ENCODE peak calls at places on chromosomes 7 and 10, in ten cellular contexts. Z is HCT116; G is GM06990; I is mammary epithelial cell; K is CD8-positive, alpha-beta T cell; Y is activated B cell treated with CpG ODN at 0.5 μM for 24 hours; O is kidney epithelial cell; B is fibroblast of pulmonary artery; L is Peyer's patch; T is lower lobe of right lung. F is an unnamed sample.

GRCh38 chr7:21617916-21618390 is 75.1 kb downstream of the DNAH11 start:
- DNase-seq in Z (no peak), G (no peak), I (peak), K (no peak), Y (no peak), O (no peak), B (peak), L (peak), T (peak), F (peak)

GRCh38 chr7:22116451-22117027 is 170.8 kb upstream of the CDCA7L start:
- DNase-seq in Z (no peak), G (no peak), I (no peak), K (no peak), Y (no peak), O (no peak), B (no peak), L (no peak), T (no peak), F (no peak)

GRCh38 chr10:2650328-2650727 is 417.0 kb upstream of the PFKP start:
- DNase-seq in Z (no peak), G (no peak), I (no peak), K (no peak), Y (no peak), O (no peak), B (no peak), L (no peak), T (no peak), F (no peak)

GRCh38 chr7:19016140-19016539 is 101.3 kb downstream of the TWIST1 start:
- DNase-seq in Z (no peak), G (no peak), I (peak), K (no peak), Y (no peak), O (no peak), B (peak), L (no peak), T (no peak), F (no peak)

GRCh38 chr10:125231116-125231812 is 70.9 kb upstream of the CTBP2 start:
- DNase-seq in Z (peak), G (no peak), I (peak), K (no peak), Y (no peak), O (peak), B (peak), L (no peak), T (no peak), F (peak)

GRCh38 chr10:132550366-132551092 is 12.9 kb downstream of the INPP5A start:
- DNase-seq in Z (no peak), G (no peak), I (no peak), K (no peak), Y (no peak), O (no peak), B (no peak), L (no peak), T (no peak), F (no peak)

GRCh38 chr10:119139464-119140067 is 25.9 kb downstream of the SFXN4 start:
- DNase-seq in Z (peak), G (no peak), I (peak), K (peak), Y (peak), O (no peak), B (peak), L (peak), T (peak), F (peak)

GRCh38 chr7:87416682-87417587 is 58.5 kb downstream of the ABCB4 start:
- DNase-seq in Z (peak), G (peak), I (peak), K (peak), Y (no peak), O (peak), B (peak), L (peak), T (no peak), F (peak)

GRCh38 chr7:97298561-97298960 is 181.1 kb downstream of the SDHAF3 start:
- DNase-seq in Z (no peak), G (no peak), I (no peak), K (no peak), Y (no peak), O (no peak), B (peak), L (no peak), T (no peak), F (no peak)

GRCh38 chr7:140209866-140210609 is 33.3 kb upstream of the KDM7A start:
- DNase-seq in Z (no peak), G (peak), I (no peak), K (peak), Y (peak), O (no peak), B (no peak), L (peak), T (peak), F (no peak)

GRCh38 chr7:3109516-3109915 is 65.8 kb upstream of the CARD11 start:
- DNase-seq in Z (no peak), G (no peak), I (no peak), K (no peak), Y (no peak), O (no peak), B (no peak), L (no peak), T (no peak), F (no peak)

GRCh38 chr10:31595992-31596391 is 277.0 kb downstream of the ZEB1 start:
- DNase-seq in Z (no peak), G (no peak), I (no peak), K (no peak), Y (no peak), O (no peak), B (no peak), L (no peak), T (no peak), F (no peak)

GRCh38 chr10:11827006-11827405 is 3.9 kb downstream of the PROSER2 start:
- DNase-seq in Z (no peak), G (no peak), I (no peak), K (no peak), Y (no peak), O (no peak), B (no peak), L (no peak), T (no peak), F (no peak)

GRCh38 chr10:11828682-11829284 is 5.6 kb downstream of the PROSER2 start:
- DNase-seq in Z (no peak), G (no peak), I (no peak), K (no peak), Y (no peak), O (no peak), B (no peak), L (no peak), T (no peak), F (no peak)

GRCh38 chr10:11824825-11825224 is 1.7 kb downstream of the PROSER2 start:
- DNase-seq in Z (no peak), G (no peak), I (no peak), K (no peak), Y (no peak), O (no peak), B (peak), L (peak), T (no peak), F (peak)

GRCh38 chr10:11825796-11826414 is 2.7 kb downstream of the PROSER2 start:
- DNase-seq in Z (no peak), G (no peak), I (no peak), K (no peak), Y (no peak), O (no peak), B (peak), L (no peak), T (no peak), F (peak)

GRCh38 chr10:11827414-11827813 is 4.3 kb downstream of the PROSER2 start:
- DNase-seq in Z (no peak), G (no peak), I (no peak), K (no peak), Y (no peak), O (no peak), B (no peak), L (peak), T (no peak), F (no peak)
- TF ChIP-seq CTCF in Z (no peak), G (no peak), I (no peak), K (no peak), Y (no peak), O (no peak), B (no peak), L (no peak), T (no peak), F (no peak)

GRCh38 chr10:85786401-85786899 is 580.1 kb downstream of the GRID1 start:
- DNase-seq in Z (peak), G (no peak), I (no peak), K (no peak), Y (no peak), O (no peak), B (no peak), L (no peak), T (no peak), F (no peak)
- TF ChIP-seq CTCF in Z (peak), G (peak), I (no peak), K (no peak), Y (no peak), O (peak), B (no peak), L (no peak), T (no peak), F (no peak)

GRCh38 chr7:46886669-46887374 is 695.1 kb downstream of the TNS3 start:
- DNase-seq in Z (no peak), G (no peak), I (no peak), K (no peak), Y (no peak), O (no peak), B (no peak), L (no peak), T (no peak), F (no peak)
- TF ChIP-seq CTCF in Z (no peak), G (no peak), I (no peak), K (no peak), Y (no peak), O (no peak), B (no peak), L (no peak), T (no peak), F (no peak)

GRCh38 chr7:136228185-136228584 is 251.0 kb upstream of the MTPN start:
- DNase-seq in Z (no peak), G (no peak), I (no peak), K (no peak), Y (no peak), O (no peak), B (no peak), L (no peak), T (no peak), F (no peak)
- TF ChIP-seq CTCF in Z (no peak), G (no peak), I (no peak), K (no peak), Y (no peak), O (no peak), B (no peak), L (no peak), T (no peak), F (no peak)

GRCh38 chr7:66083677-66084076 is 8.1 kb downstream of the ASL start:
- DNase-seq in Z (no peak), G (no peak), I (no peak), K (no peak), Y (no peak), O (no peak), B (no peak), L (no peak), T (no peak), F (no peak)
- TF ChIP-seq CTCF in Z (no peak), G (peak), I (no peak), K (no peak), Y (no peak), O (no peak), B (peak), L (no peak), T (no peak), F (no peak)

GRCh38 chr7:158590181-158590530 is 2.5 kb upstream of the PTPRN2 start:
- DNase-seq in Z (no peak), G (no peak), I (no peak), K (no peak), Y (no peak), O (no peak), B (no peak), L (no peak), T (no peak), F (no peak)

GRCh38 chr7:158589653-158590052 is 2.0 kb upstream of the PTPRN2 start:
- DNase-seq in Z (no peak), G (no peak), I (no peak), K (no peak), Y (no peak), O (no peak), B (no peak), L (no peak), T (no peak), F (no peak)

GRCh38 chr7:158595068-158595467 is 7.4 kb upstream of the PTPRN2 start:
- DNase-seq in Z (peak), G (peak), I (peak), K (no peak), Y (no peak), O (no peak), B (peak), L (no peak), T (no peak), F (no peak)

GRCh38 chr7:158591944-158592343 is 4.3 kb upstream of the PTPRN2 start:
- DNase-seq in Z (no peak), G (no peak), I (no peak), K (no peak), Y (no peak), O (no peak), B (no peak), L (no peak), T (no peak), F (no peak)

GRCh38 chr7:158592541-158592940 is 4.9 kb upstream of the PTPRN2 start:
- DNase-seq in Z (no peak), G (no peak), I (no peak), K (no peak), Y (no peak), O (no peak), B (no peak), L (no peak), T (no peak), F (no peak)
- TF ChIP-seq CTCF in Z (no peak), G (no peak), I (no peak), K (no peak), Y (no peak), O (no peak), B (no peak), L (no peak), T (no peak), F (no peak)

GRCh38 chr7:1842321-1843221 is 172.5 kb downstream of the ELFN1 start:
- DNase-seq in Z (no peak), G (peak), I (no peak), K (no peak), Y (no peak), O (no peak), B (no peak), L (peak), T (peak), F (no peak)
- TF ChIP-seq CTCF in Z (no peak), G (no peak), I (no peak), K (no peak), Y (no peak), O (no peak), B (no peak), L (no peak), T (no peak), F (no peak)

GRCh38 chr7:15885678-15886077 is 199.2 kb upstream of the MEOX2 start:
- DNase-seq in Z (no peak), G (no peak), I (no peak), K (no peak), Y (no peak), O (no peak), B (no peak), L (no peak), T (no peak), F (no peak)

GRCh38 chr7:15891151-15891842 is 204.8 kb upstream of the MEOX2 start:
- DNase-seq in Z (no peak), G (no peak), I (no peak), K (no peak), Y (no peak), O (peak), B (peak), L (no peak), T (no peak), F (peak)

GRCh38 chr7:15886626-15887025 is 200.1 kb upstream of the MEOX2 start:
- DNase-seq in Z (no peak), G (no peak), I (no peak), K (no peak), Y (no peak), O (no peak), B (no peak), L (no peak), T (no peak), F (no peak)

GRCh38 chr7:15888090-15888489 is 201.6 kb upstream of the MEOX2 start:
- DNase-seq in Z (no peak), G (no peak), I (no peak), K (no peak), Y (no peak), O (no peak), B (no peak), L (no peak), T (no peak), F (no peak)

GRCh38 chr7:15889501-15889900 is 203.0 kb upstream of the MEOX2 start:
- DNase-seq in Z (peak), G (no peak), I (no peak), K (no peak), Y (no peak), O (no peak), B (peak), L (peak), T (no peak), F (peak)
- TF ChIP-seq CTCF in Z (no peak), G (no peak), I (no peak), K (no peak), Y (no peak), O (no peak), B (peak), L (no peak), T (peak), F (peak)

GRCh38 chr10:78004215-78005026 is 24.9 kb downstream of the POLR3A start:
- DNase-seq in Z (no peak), G (no peak), I (no peak), K (no peak), Y (no peak), O (no peak), B (no peak), L (no peak), T (no peak), F (no peak)

GRCh38 chr10:78002541-78003284 is 26.6 kb downstream of the POLR3A start:
- DNase-seq in Z (no peak), G (no peak), I (no peak), K (no peak), Y (no peak), O (no peak), B (no peak), L (no peak), T (no peak), F (no peak)

GRCh38 chr10:78000956-78001472 is 28.3 kb downstream of the POLR3A start:
- DNase-seq in Z (no peak), G (no peak), I (no peak), K (no peak), Y (no peak), O (no peak), B (no peak), L (no peak), T (no peak), F (no peak)

DNA sequence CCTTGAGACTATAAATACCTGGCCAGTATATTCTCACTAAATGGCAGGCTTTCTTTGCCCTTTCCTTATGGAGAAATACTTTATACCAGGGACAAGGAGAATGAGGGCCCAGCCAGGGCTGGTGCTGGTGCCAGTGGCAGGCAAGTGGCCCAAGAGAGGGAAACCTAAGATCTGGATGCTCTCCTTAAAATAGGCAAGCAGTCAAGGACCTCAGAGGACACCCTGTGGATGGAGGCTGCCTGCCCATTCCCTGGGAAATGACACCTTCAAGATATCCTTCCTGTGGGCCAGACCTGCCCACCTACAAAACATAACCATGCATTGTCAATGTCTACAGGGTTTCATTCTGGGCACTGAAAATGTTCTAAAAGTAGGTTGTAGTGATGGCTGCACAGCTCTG is 29.1 kb downstream of the POLR3A start:
- DNase-seq in Z (no peak), G (no peak), I (no peak), K (no peak), Y (no peak), O (no peak), B (no peak), L (no peak), T (no peak), F (no peak)
- TF ChIP-seq CTCF in Z (no peak), G (no peak), I (no peak), K (no peak), Y (no peak), O (no peak), B (no peak), L (no peak), T (no peak), F (no peak)

GRCh38 chr10:110336111-110336721 is 31.5 kb upstream of the SMNDC1 start:
- DNase-seq in Z (no peak), G (no peak), I (peak), K (no peak), Y (no peak), O (peak), B (peak), L (no peak), T (no peak), F (peak)
- TF ChIP-seq CTCF in Z (no peak), G (no peak), I (no peak), K (no peak), Y (no peak), O (peak), B (peak), L (no peak), T (no peak), F (no peak)

F was measured in MCF 10A.